ENCODE peak calls at places on chromosome 14, in ten cellular contexts. T is A549, M is left ventricle myocardium inferior, X is fibroblast of pulmonary artery, P is astrocyte of the spinal cord, Q is IMR-90, O is PC-9, A is lower leg skin, L is AG04450, C is heart right ventricle. G is an unnamed sample.

GRCh38 chr14:30790827-30791226 is 83.5 kb upstream of the COCH start:
- DNase-seq in A (no peak), L (no peak), X (no peak), C (no peak), O (no peak), P (no peak), T (no peak), M (no peak), Q (no peak), G (peak)

GRCh38 chr14:102930753-102931579 is 8.5 kb downstream of the AMN start:
- DNase-seq in X (peak), C (no peak), M (no peak), A (no peak), O (peak), Q (peak), T (no peak), P (peak), L (no peak), G (peak)

GRCh38 chr14:34203271-34203722 is 252.4 kb upstream of the EGLN3 start:
- DNase-seq in C (no peak), M (no peak), L (no peak), X (no peak), T (peak), A (no peak), Q (no peak), O (peak), P (no peak), G (peak)

GRCh38 chr14:82710257-82710841 is 1176.7 kb upstream of the SEL1L start:
- DNase-seq in T (peak), A (no peak), O (peak), P (peak), X (peak), C (peak), M (no peak), Q (peak), L (peak), G (peak)

GRCh38 chr14:102917056-102917385 is 5.4 kb upstream of the AMN start:
- DNase-seq in X (no peak), Q (no peak), T (no peak), O (no peak), M (no peak), C (no peak), P (no peak), A (no peak), L (no peak), G (no peak)

GRCh38 chr14:64506751-64507150 is 2.2 kb downstream of the ZBTB1 start:
- DNase-seq in Q (no peak), C (no peak), T (no peak), L (no peak), M (no peak), P (no peak), X (no peak), O (no peak), A (no peak), G (no peak)

GRCh38 chr14:44404599-44405349 is 102.3 kb downstream of the FSCB start:
- DNase-seq in Q (no peak), L (no peak), T (no peak), O (no peak), M (no peak), A (no peak), P (no peak), C (no peak), X (peak), G (peak)

GRCh38 chr14:58690801-58691516 is 53.2 kb downstream of the DACT1 start:
- DNase-seq in A (no peak), C (no peak), L (no peak), Q (no peak), T (no peak), M (no peak), P (no peak), X (no peak), O (no peak), G (no peak)

GRCh38 chr14:44658389-44658696 is 151.3 kb upstream of the FSCB start:
- DNase-seq in X (no peak), P (no peak), A (no peak), M (no peak), C (no peak), L (no peak), Q (no peak), O (no peak), T (no peak), G (no peak)

GRCh38 chr14:65847065-65847847 is 434.7 kb downstream of the FUT8 start:
- DNase-seq in M (no peak), X (no peak), P (no peak), C (no peak), O (no peak), A (peak), Q (no peak), T (no peak), L (no peak), G (no peak)

GRCh38 chr14:84963518-84963917 is 566.4 kb upstream of the FLRT2 start:
- DNase-seq in A (no peak), C (no peak), M (no peak), L (no peak), P (no peak), Q (no peak), O (no peak), T (no peak), X (no peak), G (no peak)

GRCh38 chr14:69632154-69632553 is 20.8 kb downstream of the SUSD6 start:
- DNase-seq in O (no peak), C (no peak), A (no peak), Q (no peak), P (no peak), L (no peak), X (no peak), M (no peak), T (no peak), G (no peak)

GRCh38 chr14:93959239-93960107 is 16.9 kb downstream of the ASB2 start:
- DNase-seq in A (no peak), M (no peak), C (peak), Q (peak), X (peak), T (peak), P (peak), O (peak), L (peak), G (peak)

GRCh38 chr14:77502109-77502782 is 3.6 kb upstream of the ISM2 start:
- DNase-seq in Q (no peak), P (no peak), L (no peak), A (no peak), X (no peak), C (no peak), M (no peak), O (no peak), T (no peak), G (no peak)

GRCh38 chr14:49950275-49951250 is 57.7 kb downstream of the ARF6 start:
- DNase-seq in X (no peak), Q (no peak), P (no peak), O (peak), C (no peak), L (no peak), A (peak), T (no peak), M (no peak), G (no peak)

GRCh38 chr14:90534091-90534837 is 137.4 kb downstream of the CALM1 start:
- DNase-seq in X (peak), L (no peak), M (no peak), Q (peak), T (no peak), P (peak), A (no peak), C (no peak), O (no peak), G (peak)

GRCh38 chr14:54108481-54109471 is 152.2 kb upstream of the BMP4 start:
- DNase-seq in C (no peak), O (peak), P (peak), T (peak), X (peak), A (no peak), L (peak), M (no peak), Q (peak), G (peak)

GRCh38 chr14:35875296-35875695 is 49.2 kb downstream of the BRMS1L start:
- DNase-seq in Q (peak), L (no peak), A (no peak), X (peak), P (no peak), T (no peak), O (no peak), C (no peak), M (no peak), G (no peak)

GRCh38 chr14:98138666-98139065 is 1133.3 kb downstream of the BCL11B start:
- DNase-seq in M (no peak), T (peak), O (no peak), A (no peak), Q (no peak), C (no peak), X (peak), L (no peak), P (peak), G (peak)

GRCh38 chr14:101174522-101174838 is 271.0 kb upstream of the RTL1 start:
- DNase-seq in M (no peak), O (no peak), A (peak), X (no peak), C (no peak), L (no peak), Q (no peak), P (no peak), T (no peak), G (no peak)

GRCh38 chr14:25411933-25412757 is 362.2 kb upstream of the STXBP6 start:
- DNase-seq in X (peak), M (no peak), T (peak), L (no peak), Q (no peak), P (peak), O (no peak), C (no peak), A (no peak), G (no peak)

DNA sequence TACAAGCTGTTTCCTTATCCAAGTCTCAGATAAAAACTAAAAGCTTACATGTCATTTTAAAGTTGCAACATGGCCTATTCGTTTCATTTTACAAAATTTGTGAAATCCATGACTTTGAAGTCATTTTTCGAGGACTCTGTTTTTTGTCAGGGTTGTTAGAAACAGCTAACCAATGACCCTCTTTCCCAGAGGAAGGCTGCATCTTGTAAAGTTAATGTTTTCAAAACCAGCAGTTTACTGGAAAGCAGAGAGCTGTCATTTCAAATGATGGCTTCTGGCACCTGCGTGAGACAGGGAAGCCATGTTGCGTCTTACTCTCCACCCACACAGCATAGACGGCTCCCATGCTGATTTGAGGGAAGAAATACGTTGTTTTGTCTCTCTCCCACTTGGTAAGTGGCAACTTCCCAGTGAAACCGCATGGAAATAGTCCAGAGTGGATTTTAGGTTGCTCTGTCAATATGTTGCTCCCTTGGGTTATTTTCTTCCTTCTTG is 50.1 kb upstream of the RTRAF start:
- DNase-seq in P (no peak), X (no peak), A (no peak), Q (no peak), M (no peak), C (no peak), L (no peak), T (no peak), O (no peak), G (peak)
- H3K4me3 ChIP-seq in P (no peak), X (no peak), A (no peak), Q (no peak), M (no peak), C (no peak), L (no peak), T (no peak), O (no peak), G (no peak)

GRCh38 chr14:104722938-104723650 is 935 bp upstream of the ADSS1 start:
- DNase-seq in X (no peak), A (no peak), C (no peak), P (no peak), M (no peak), T (peak), L (no peak), O (no peak), Q (no peak), G (no peak)

GRCh38 chr14:104724407-104724980 is 465 bp downstream of the ADSS1 start:
- DNase-seq in Q (no peak), L (no peak), T (peak), A (no peak), O (no peak), P (no peak), M (peak), C (peak), X (no peak), G (no peak)

GRCh38 chr14:104723651-104724406 is at the start of gene ADSS1:
- DNase-seq in A (no peak), X (peak), P (no peak), Q (no peak), T (peak), C (peak), O (no peak), M (peak), L (no peak), G (peak)

GRCh38 chr14:104719343-104719742 is 4.7 kb upstream of the ADSS1 start:
- DNase-seq in L (no peak), M (no peak), Q (no peak), O (no peak), X (no peak), A (no peak), C (no peak), T (no peak), P (no peak), G (no peak)

GRCh38 chr14:104721704-104722431 is 2.2 kb upstream of the ADSS1 start:
- DNase-seq in L (no peak), T (no peak), M (peak), O (no peak), X (no peak), A (no peak), Q (peak), C (peak), P (no peak), G (no peak)
- H3K4me3 ChIP-seq in L (no peak), T (no peak), M (peak), O (no peak), X (no peak), A (no peak), Q (no peak), C (no peak), P (no peak), G (no peak)

DNA sequence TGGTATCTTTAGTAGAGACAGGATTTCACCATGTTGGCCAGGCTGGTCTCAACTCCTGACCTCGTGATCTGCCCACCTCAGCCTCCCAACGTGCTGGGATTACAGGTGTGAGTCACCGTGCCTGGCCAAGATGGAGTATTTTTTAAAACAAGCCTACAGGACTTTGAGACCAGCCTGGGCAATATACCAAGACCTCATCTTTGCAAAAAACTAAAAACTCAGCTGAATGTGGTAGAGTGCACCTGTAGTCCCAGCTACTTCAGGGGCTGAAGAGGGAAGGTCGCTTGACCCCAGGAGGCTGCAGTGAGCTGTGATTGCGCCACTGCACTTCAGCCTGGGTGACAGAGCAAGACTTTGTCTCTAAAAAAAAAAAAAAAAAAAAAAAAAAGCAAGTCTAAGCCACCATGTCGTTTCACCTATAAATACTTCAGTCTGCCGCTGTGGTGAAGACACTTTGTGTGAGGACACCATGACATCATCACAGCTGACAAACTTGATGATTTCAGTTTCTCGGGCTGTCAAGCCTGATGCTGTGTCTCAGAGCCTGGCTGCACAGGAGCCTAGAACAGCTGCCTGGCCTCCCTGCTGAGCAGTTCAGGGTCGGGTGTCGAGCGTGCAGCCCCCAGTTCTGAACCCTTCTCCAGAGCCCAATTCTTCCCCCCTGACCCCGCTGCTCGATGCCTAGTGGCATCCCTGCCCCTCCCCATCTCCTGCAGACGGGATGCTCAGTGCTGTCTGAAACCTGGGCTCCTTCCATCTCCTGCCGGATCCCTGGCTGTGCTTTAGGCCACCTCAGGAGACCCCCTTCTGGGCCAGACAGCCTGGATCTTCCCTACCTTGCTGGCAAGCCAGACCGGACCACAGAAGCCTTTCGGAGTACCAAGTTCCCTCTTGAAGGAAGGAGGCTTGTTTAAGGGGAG is 119.2 kb upstream of the EVL start:
- DNase-seq in X (no peak), A (no peak), P (no peak), L (no peak), Q (peak), O (peak), T (no peak), C (no peak), M (no peak), G (no peak)
- H3K4me3 ChIP-seq in X (no peak), A (no peak), P (no peak), L (no peak), Q (no peak), O (no peak), T (no peak), C (no peak), M (no peak), G (no peak)

DNA sequence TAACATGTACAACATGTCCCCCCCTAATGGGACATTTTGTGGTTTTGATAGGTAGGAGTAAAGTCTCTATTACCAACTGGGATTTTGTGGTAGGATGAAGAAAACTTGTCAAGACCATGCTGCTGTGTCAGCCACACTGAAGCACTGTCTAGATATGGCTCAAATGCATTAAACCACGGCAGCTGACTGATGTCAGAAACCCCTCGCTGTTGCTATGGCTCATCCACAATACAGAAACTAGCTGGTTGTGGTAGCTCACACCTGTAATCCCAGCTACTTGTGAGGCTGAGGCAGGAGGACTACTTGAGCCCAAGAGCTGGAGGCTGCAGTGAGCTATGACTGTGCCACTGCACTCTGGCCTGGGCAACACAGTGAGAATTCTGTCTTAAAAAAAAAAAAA is 40.1 kb downstream of the PAPLN start:
- DNase-seq in M (no peak), A (no peak), X (no peak), C (no peak), L (no peak), T (no peak), P (no peak), O (no peak), Q (no peak), G (no peak)
- H3K4me3 ChIP-seq in M (no peak), A (no peak), X (no peak), C (no peak), L (no peak), T (no peak), P (no peak), O (no peak), Q (no peak), G (no peak)

GRCh38 chr14:51460051-51460450 is 191.7 kb upstream of the FRMD6 start:
- DNase-seq in Q (peak), T (no peak), A (no peak), O (no peak), P (no peak), X (no peak), L (no peak), M (no peak), C (no peak), G (peak)
- H3K4me3 ChIP-seq in Q (no peak), T (no peak), A (no peak), O (no peak), P (no peak), X (no peak), L (no peak), M (no peak), C (no peak), G (no peak)

GRCh38 chr14:74792249-74793039 is 29.3 kb downstream of the YLPM1 start:
- DNase-seq in O (no peak), M (no peak), A (no peak), Q (peak), T (no peak), X (peak), C (no peak), P (no peak), L (no peak), G (no peak)
- H3K4me3 ChIP-seq in O (no peak), M (no peak), A (no peak), Q (no peak), T (no peak), X (no peak), C (no peak), P (no peak), L (no peak), G (no peak)

GRCh38 chr14:96586056-96586455 is 83.9 kb downstream of the PAPOLA start:
- DNase-seq in A (peak), T (no peak), C (no peak), M (no peak), P (no peak), X (no peak), O (no peak), Q (no peak), L (no peak), G (no peak)

GRCh38 chr14:96583605-96584041 is 81.4 kb downstream of the PAPOLA start:
- DNase-seq in T (no peak), Q (no peak), L (no peak), A (peak), O (no peak), M (no peak), C (no peak), P (no peak), X (no peak), G (no peak)

GRCh38 chr14:96584199-96584906 is 82.2 kb downstream of the PAPOLA start:
- DNase-seq in C (no peak), T (peak), L (no peak), Q (no peak), O (no peak), M (no peak), A (peak), X (peak), P (no peak), G (peak)

GRCh38 chr14:96585672-96586013 is 83.5 kb downstream of the PAPOLA start:
- DNase-seq in Q (no peak), A (no peak), X (no peak), T (no peak), L (no peak), C (no peak), O (no peak), P (no peak), M (no peak), G (no peak)

GRCh38 chr14:96584907-96585671 is 82.9 kb downstream of the PAPOLA start:
- DNase-seq in Q (no peak), C (no peak), X (no peak), L (no peak), M (no peak), O (no peak), T (no peak), A (peak), P (no peak), G (no peak)
- H3K4me3 ChIP-seq in Q (no peak), C (no peak), X (no peak), L (no peak), M (no peak), O (no peak), T (no peak), A (no peak), P (no peak), G (no peak)

DNA sequence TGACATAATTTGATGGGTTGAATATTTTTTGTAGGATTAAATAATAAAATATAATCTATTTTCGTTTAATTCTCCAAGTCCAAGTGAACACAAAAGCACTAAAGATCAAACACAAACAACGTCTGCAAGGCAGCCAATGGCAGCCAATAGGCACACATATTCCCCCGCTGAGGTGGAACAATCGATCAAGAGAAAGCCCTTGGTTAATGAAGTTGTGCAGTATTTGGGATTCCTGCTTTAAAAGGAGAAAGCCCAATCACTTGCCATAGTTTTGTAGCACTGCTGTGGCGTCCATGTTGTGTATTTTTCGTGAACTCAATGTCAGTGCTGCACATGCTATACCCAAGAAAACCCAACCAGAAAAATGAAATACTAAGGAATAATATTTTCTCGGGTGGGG is 1.5 kb downstream of the DHRS7 start:
- DNase-seq in T (no peak), A (no peak), C (no peak), L (no peak), M (no peak), Q (no peak), X (no peak), P (no peak), O (no peak), G (no peak)
- H3K4me3 ChIP-seq in T (peak), A (no peak), C (peak), L (peak), M (peak), Q (no peak), X (peak), P (peak), O (peak), G (peak)

GRCh38 chr14:23538049-23538718 is 13.4 kb downstream of the ZFHX2 start:
- DNase-seq in A (no peak), O (no peak), C (no peak), L (no peak), M (no peak), P (no peak), Q (no peak), X (no peak), T (no peak), G (no peak)
- H3K4me3 ChIP-seq in A (no peak), O (no peak), C (no peak), L (no peak), M (no peak), P (no peak), Q (no peak), X (no peak), T (no peak), G (no peak)

GRCh38 chr14:68507544-68508081 is 285.3 kb downstream of the ZFP36L1 start:
- DNase-seq in T (no peak), O (no peak), A (peak), L (no peak), Q (no peak), P (no peak), C (no peak), X (no peak), M (no peak), G (no peak)
- H3K4me3 ChIP-seq in T (no peak), O (no peak), A (no peak), L (no peak), Q (no peak), P (no peak), C (no peak), X (no peak), M (no peak), G (no peak)